ENCODE peak calls at places on chromosomes 7 and 10, in seven cellular contexts. C is HCT116, D is sigmoid colon, O is endothelial cell of umbilical vein, E is K562, B is Panc1, M is transverse colon. A is an unnamed sample.
A peak's percentile ranks its signal among the peaks of the same experiment; 100 is the strongest.

GRCh38 chr10:75954486-75954885 is 523.1 kb downstream of the LRMDA start:
- DNase-seq in C (no peak), B (no peak), E (no peak), O (no peak), D (no peak), M (no peak), A (no peak)

GRCh38 chr7:101017099-101017777 is 2.6 kb upstream of the MUC17 start:
- DNase-seq in M (peak; percentile 59), C (no peak), D (peak; percentile 85), B (peak; percentile 53), O (peak; percentile 40), E (peak; percentile 87), A (no peak)

GRCh38 chr7:57177856-57178767 is 45.9 kb upstream of the ZNF479 start:
- DNase-seq in E (no peak), D (no peak), C (no peak), M (no peak), B (no peak), O (no peak), A (no peak)

GRCh38 chr7:102463841-102464576 is 654 bp downstream of the ALKBH4 start:
- DNase-seq in C (no peak), M (no peak), B (no peak), D (no peak), E (peak; percentile 41), O (no peak), A (no peak)

GRCh38 chr7:84913731-84914130 is 273.1 kb downstream of the SEMA3D start:
- DNase-seq in D (no peak), C (no peak), M (no peak), B (no peak), O (no peak), E (no peak), A (no peak)

GRCh38 chr10:98467506-98468318 is 21.0 kb upstream of the HPS1 start:
- DNase-seq in M (peak; percentile 79), E (peak; percentile 88), D (peak; percentile 89), O (peak; percentile 56), C (peak; percentile 89), B (peak; percentile 67), A (no peak)

GRCh38 chr10:47088656-47089354 is 177.6 kb downstream of the PTPN20 start:
- DNase-seq in C (no peak), D (no peak), E (no peak), O (no peak), M (no peak), B (no peak), A (no peak)

GRCh38 chr10:12533151-12533550 is 183.8 kb downstream of the CAMK1D start:
- DNase-seq in C (no peak), M (no peak), B (no peak), O (peak; percentile 21), D (no peak), E (no peak), A (no peak)

GRCh38 chr7:121079425-121080169 is 91.1 kb downstream of the CPED1 start:
- DNase-seq in O (no peak), E (peak; percentile 69), D (no peak), M (no peak), C (no peak), B (no peak), A (no peak)

GRCh38 chr10:33098966-33099663 is 141.1 kb upstream of the ITGB1 start:
- DNase-seq in M (no peak), O (no peak), D (no peak), B (no peak), C (no peak), E (no peak), A (no peak)

GRCh38 chr10:58666024-58666423 is 153.4 kb downstream of the BICC1 start:
- DNase-seq in C (no peak), D (no peak), B (no peak), E (no peak), M (peak; percentile 17), O (no peak), A (no peak)

GRCh38 chr7:64744680-64745079 is 49.5 kb upstream of the ZNF138 start:
- DNase-seq in M (no peak), O (no peak), E (no peak), D (no peak), B (no peak), C (no peak), A (no peak)

GRCh38 chr7:103573479-103574058 is 127.6 kb upstream of the SLC26A5 start:
- DNase-seq in B (peak; percentile 22), C (peak; percentile 18), D (no peak), E (peak; percentile 48), O (peak; percentile 58), M (no peak), A (peak; percentile 14)

GRCh38 chr10:18100664-18101063 is 39.6 kb upstream of the CACNB2 start:
- DNase-seq in O (no peak), C (no peak), M (no peak), B (no peak), E (no peak), D (no peak), A (no peak)

GRCh38 chr7:29239638-29240037 is 45.1 kb downstream of the CHN2 start:
- DNase-seq in B (no peak), O (no peak), M (no peak), E (peak; percentile 28), C (no peak), D (no peak), A (no peak)

GRCh38 chr10:44989621-44990301 is 11.0 kb upstream of the ZNF22 start:
- DNase-seq in E (no peak), O (no peak), C (no peak), B (no peak), D (peak; percentile 55), M (no peak), A (no peak)

GRCh38 chr7:102472126-102473041 is 6.3 kb downstream of the POLR2J start:
- DNase-seq in O (no peak), E (peak; percentile 47), D (peak; percentile 61), B (no peak), M (no peak), C (no peak), A (no peak)

GRCh38 chr7:75943864-75944263 is 28.9 kb downstream of the POR start:
- DNase-seq in D (no peak), E (peak; percentile 61), C (peak; percentile 73), B (peak; percentile 79), M (peak; percentile 41), O (no peak), A (no peak)

GRCh38 chr7:63073286-63073685 is 925.4 kb upstream of the ZNF722 start:
- DNase-seq in E (no peak), M (no peak), C (no peak), B (no peak), O (no peak), D (no peak), A (no peak)

GRCh38 chr7:132053871-132054270 is 497.4 kb upstream of the PODXL start:
- DNase-seq in E (no peak), B (no peak), D (no peak), O (no peak), M (no peak), C (no peak), A (no peak)

GRCh38 chr7:47180268-47180826 is 401.6 kb downstream of the TNS3 start:
- DNase-seq in D (no peak), M (peak; percentile 51), E (peak; percentile 70), C (peak; percentile 33), B (peak; percentile 36), O (peak; percentile 51), A (peak; percentile 14)

GRCh38 chr7:30688718-30689221 is 6.5 kb upstream of the CRHR2 start:
- DNase-seq in B (no peak), O (no peak), D (no peak), C (no peak), M (peak; percentile 14), E (no peak), A (no peak)

GRCh38 chr7:78368781-78369180 is 570.2 kb downstream of the PHTF2 start:
- DNase-seq in D (no peak), C (no peak), E (no peak), M (no peak), O (no peak), B (no peak), A (no peak)

GRCh38 chr7:102404005-102404861 is 8.1 kb downstream of the PRKRIP1 start:
- DNase-seq in B (peak; percentile 65), D (no peak), M (peak; percentile 28), C (peak; percentile 35), O (peak; percentile 50), E (peak; percentile 78), A (no peak)

GRCh38 chr7:155203059-155203881 is 94.4 kb upstream of the INSIG1 start:
- DNase-seq in D (peak; percentile 59), C (no peak), M (no peak), B (no peak), O (no peak), E (no peak), A (no peak)

GRCh38 chr7:2381227-2381626 is 22.2 kb upstream of the CHST12 start:
- DNase-seq in M (no peak), C (no peak), E (no peak), B (no peak), O (no peak), D (no peak), A (no peak)
- TF ChIP-seq POLR2AphosphoS5 in M (no peak), C (no peak), E (no peak), B (no peak), O (no peak), D (no peak), A (no peak)

DNA sequence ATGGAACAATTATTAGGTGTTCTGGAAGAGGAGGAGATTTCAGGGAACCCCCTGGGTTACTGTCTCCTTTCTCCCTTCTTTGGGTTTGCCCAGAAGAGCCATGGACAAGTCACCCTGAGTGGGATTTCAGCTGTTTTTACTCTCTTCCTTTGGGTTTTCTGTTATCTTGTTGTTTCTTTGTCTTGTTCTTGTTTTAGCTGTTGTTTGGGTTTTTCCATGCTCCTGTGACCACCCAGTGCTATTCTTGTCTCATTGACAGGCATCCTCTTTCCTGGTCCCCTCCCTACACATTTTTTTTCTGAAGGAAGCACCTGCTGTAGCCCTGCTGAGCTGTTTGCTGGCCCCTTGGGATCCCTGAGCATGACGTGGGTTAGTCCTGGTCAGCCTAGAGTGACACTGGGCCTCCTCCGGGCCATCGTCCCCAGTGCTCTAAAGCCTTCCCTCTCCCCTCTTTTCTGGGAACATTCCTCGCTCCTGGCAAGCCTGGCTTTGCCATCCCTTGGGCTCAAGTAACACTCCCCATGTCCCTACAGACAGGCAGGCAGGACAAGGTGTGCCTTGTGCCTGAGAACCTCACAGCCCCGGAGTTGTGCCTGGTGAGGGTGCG is 3.5 kb downstream of the SH2D4B start:
- DNase-seq in D (peak; percentile 65), C (no peak), M (no peak), B (no peak), E (no peak), O (peak; percentile 57), A (no peak)
- TF ChIP-seq POLR2AphosphoS5 in D (no peak), C (no peak), M (no peak), B (no peak), E (no peak), O (no peak), A (no peak)

DNA sequence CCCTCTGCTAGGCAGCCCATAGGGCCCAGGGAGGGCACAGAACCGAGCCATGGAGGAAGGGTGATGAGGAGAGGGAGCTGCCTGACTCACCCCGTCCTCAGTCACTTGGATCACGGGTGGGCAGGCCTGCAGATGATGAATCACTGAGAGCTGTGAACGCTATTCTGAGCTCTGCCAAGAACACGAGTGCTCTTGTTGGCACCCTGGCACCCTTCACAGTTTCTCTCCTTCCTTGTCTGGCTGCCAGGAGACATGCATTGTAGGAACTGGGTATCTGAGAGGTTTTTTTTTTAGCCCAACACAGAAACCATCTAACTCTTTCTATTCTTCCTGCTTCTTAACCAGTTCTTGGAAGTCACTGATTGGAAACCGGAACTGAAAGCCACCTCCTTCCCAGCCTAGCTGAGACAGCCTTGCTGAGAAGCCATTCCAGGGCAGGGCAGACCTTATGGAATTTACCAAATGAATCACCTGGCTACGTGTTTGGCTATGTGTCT is 82.1 kb downstream of the SLC37A3 start:
- DNase-seq in M (peak; percentile 69), C (peak; percentile 19), B (peak; percentile 25), O (peak; percentile 27), D (peak; percentile 94), E (peak; percentile 43), A (no peak)
- TF ChIP-seq POLR2AphosphoS5 in M (peak; percentile 10), C (no peak), B (no peak), O (no peak), D (peak; percentile 21), E (no peak), A (no peak)

GRCh38 chr10:53477313-53477675 is 704.7 kb upstream of the MBL2 start:
- DNase-seq in M (no peak), D (no peak), B (no peak), E (no peak), O (no peak), C (no peak), A (no peak)
- TF ChIP-seq POLR2AphosphoS5 in M (no peak), D (no peak), B (no peak), E (no peak), O (no peak), C (no peak), A (no peak)

A was measured in SK-N-MC.